ENCODE peak calls at places on chromosomes 1 and 21, in nine cellular contexts. H is left lung; W is HFFc6; Z is SW480; P is activated CD4-positive, alpha-beta T cell treated with anti-CD3 and anti-CD28 coated beads, Interleukin-2, amount 50 U/mL, for 24 hours; X is activated T-helper 1 cell treated with anti-CD3 and anti-CD28 coated beads, Interleukin-12 subunit alpha, Interleukin-12 subunit beta, Interleukin-2, Interleukin-4 antibody, amounts not matched to agents 30 ng/mL and 10 ng/mL and 1 ng/mL, durations not matched to agents 14 hours and 24 hours and 36 hours; G is A549; Q is stimulated activated CD4-positive, alpha-beta T cell treated with anti-CD3 and anti-CD28 coated beads, Interleukin-1b, Interleukin-23, amount 100 ng/mL, for 4 hours; N is mammary epithelial cell. C is an unnamed sample.

GRCh38 chr21:28704746-28705145 is 287.9 kb downstream of the LTN1 start:
- DNase-seq in H (no peak), W (no peak), Z (no peak), P (no peak), X (no peak), G (no peak), Q (no peak), N (no peak), C (no peak)

GRCh38 chr1:26959722-26960624 is at the start of gene KDF1:
- DNase-seq in H (peak; percentile 78), W (no peak), Z (peak; percentile 77), P (peak; percentile 8), X (peak; percentile 6), G (no peak), Q (peak; percentile 22), N (peak; percentile 87), C (no peak)

GRCh38 chr1:232432313-232432712 is 197.6 kb downstream of the SIPA1L2 start:
- DNase-seq in H (no peak), W (no peak), Z (no peak), P (no peak), X (no peak), G (no peak), Q (no peak), N (no peak), C (no peak)

GRCh38 chr1:108512239-108513071 is 47.4 kb upstream of the EEIG2 start:
- DNase-seq in H (no peak), W (peak; percentile 11), Z (peak; percentile 40), P (peak; percentile 16), X (no peak), G (peak; percentile 34), Q (no peak), N (no peak), C (peak; percentile 51)

GRCh38 chr1:239930646-239931262 is 160.9 kb upstream of the FMN2 start:
- DNase-seq in H (no peak), W (peak; percentile 17), Z (no peak), P (no peak), X (no peak), G (no peak), Q (no peak), N (no peak), C (no peak)

GRCh38 chr1:89672489-89673183 is 39.7 kb downstream of the LRRC8C start:
- DNase-seq in H (no peak), W (no peak), Z (no peak), P (no peak), X (no peak), G (peak; percentile 45), Q (no peak), N (no peak), C (peak; percentile 56)

GRCh38 chr1:36836196-36836883 is 198.0 kb downstream of the GRIK3 start:
- DNase-seq in H (no peak), W (no peak), Z (no peak), P (no peak), X (no peak), G (no peak), Q (no peak), N (no peak), C (no peak)

GRCh38 chr1:85756864-85757263 is 48.6 kb upstream of the ZNHIT6 start:
- DNase-seq in H (no peak), W (no peak), Z (no peak), P (no peak), X (no peak), G (no peak), Q (no peak), N (no peak), C (no peak)

GRCh38 chr1:22855668-22856606 is 116.7 kb downstream of the LACTBL1 start:
- DNase-seq in H (no peak), W (no peak), Z (no peak), P (no peak), X (no peak), G (no peak), Q (no peak), N (no peak), C (no peak)

GRCh38 chr1:64212023-64212422 is 8.6 kb downstream of the UBE2U start:
- DNase-seq in H (no peak), W (peak; percentile 80), Z (no peak), P (no peak), X (no peak), G (no peak), Q (no peak), N (peak; percentile 32), C (peak; percentile 66)

GRCh38 chr21:42195378-42196031 is 23.4 kb upstream of the ABCG1 start:
- DNase-seq in H (peak; percentile 84), W (no peak), Z (no peak), P (no peak), X (no peak), G (no peak), Q (no peak), N (no peak), C (peak; percentile 4)

GRCh38 chr1:201666645-201667044 is 127.7 kb downstream of the NAV1 start:
- DNase-seq in H (no peak), W (no peak), Z (no peak), P (no peak), X (no peak), G (no peak), Q (no peak), N (no peak), C (no peak)

GRCh38 chr1:82597620-82598019 is 796.9 kb downstream of the ADGRL2 start:
- DNase-seq in H (no peak), W (no peak), Z (no peak), P (no peak), X (no peak), G (no peak), Q (no peak), N (no peak), C (no peak)

GRCh38 chr1:41322835-41323234 is 38.4 kb upstream of the FOXO6 start:
- DNase-seq in H (no peak), W (peak; percentile 10), Z (peak; percentile 72), P (no peak), X (no peak), G (peak; percentile 55), Q (peak; percentile 22), N (peak; percentile 45), C (peak; percentile 46)

GRCh38 chr21:39188521-39189139 is 5.4 kb upstream of the PSMG1 start:
- DNase-seq in H (no peak), W (no peak), Z (no peak), P (no peak), X (no peak), G (no peak), Q (no peak), N (no peak), C (no peak)

GRCh38 chr21:37636152-37636860 is 269.7 kb downstream of the DYRK1A start:
- DNase-seq in H (no peak), W (peak; percentile 82), Z (no peak), P (no peak), X (no peak), G (peak; percentile 68), Q (no peak), N (peak; percentile 80), C (peak; percentile 96)

GRCh38 chr1:171913385-171913784 is 72.1 kb downstream of the DNM3 start:
- DNase-seq in H (no peak), W (no peak), Z (peak; percentile 32), P (no peak), X (no peak), G (peak; percentile 87), Q (no peak), N (peak; percentile 70), C (peak; percentile 9)

GRCh38 chr1:58597991-58598390 is 20.9 kb upstream of the TACSTD2 start:
- DNase-seq in H (no peak), W (no peak), Z (no peak), P (no peak), X (no peak), G (no peak), Q (no peak), N (no peak), C (no peak)

GRCh38 chr1:9248341-9249262 is 14.0 kb downstream of the H6PD start:
- DNase-seq in H (no peak), W (no peak), Z (no peak), P (no peak), X (no peak), G (no peak), Q (no peak), N (no peak), C (no peak)

GRCh38 chr1:45945426-45945825 is 142.0 kb downstream of the MAST2 start:
- DNase-seq in H (no peak), W (peak; percentile 28), Z (no peak), P (no peak), X (no peak), G (no peak), Q (no peak), N (peak; percentile 2), C (peak; percentile 77)

GRCh38 chr1:97999320-97999719 is 78.5 kb upstream of the DPYD start:
- DNase-seq in H (no peak), W (peak; percentile 89), Z (no peak), P (no peak), X (no peak), G (peak; percentile 57), Q (no peak), N (peak; percentile 41), C (peak; percentile 92)

GRCh38 chr1:35642472-35642955 is 1.2 kb upstream of the PSMB2 start:
- DNase-seq in H (no peak), W (peak; percentile 35), Z (no peak), P (no peak), X (no peak), G (peak; percentile 47), Q (peak; percentile 3), N (no peak), C (no peak)

GRCh38 chr1:236522937-236523703 is 662 bp upstream of the LGALS8 start:
- DNase-seq in H (peak; percentile 41), W (no peak), Z (peak; percentile 59), P (no peak), X (no peak), G (peak; percentile 13), Q (no peak), N (peak; percentile 35), C (no peak)

GRCh38 chr1:41353744-41354143 is 7.5 kb upstream of the FOXO6 start:
- DNase-seq in H (no peak), W (peak; percentile 21), Z (peak; percentile 88), P (no peak), X (no peak), G (no peak), Q (no peak), N (peak; percentile 74), C (peak; percentile 47)

GRCh38 chr21:33894736-33895288 is 20.8 kb downstream of the ATP5PO start:
- DNase-seq in H (peak; percentile 74), W (peak; percentile 83), Z (peak; percentile 68), P (peak; percentile 58), X (peak; percentile 35), G (peak; percentile 77), Q (peak; percentile 61), N (peak; percentile 63), C (peak; percentile 89)

GRCh38 chr1:230643887-230644286 is 1.6 kb downstream of the COG2 start:
- DNase-seq in H (no peak), W (peak; percentile 43), Z (no peak), P (no peak), X (no peak), G (peak; percentile 10), Q (no peak), N (no peak), C (peak; percentile 66)

GRCh38 chr1:182446033-182446669 is 3.8 kb upstream of the RGSL1 start:
- DNase-seq in H (no peak), W (peak; percentile 43), Z (peak; percentile 75), P (peak; percentile 7), X (no peak), G (peak; percentile 53), Q (no peak), N (peak; percentile 31), C (peak; percentile 51)

GRCh38 chr1:64536836-64537490 is 67.0 kb downstream of the CACHD1 start:
- DNase-seq in H (peak; percentile 46), W (no peak), Z (no peak), P (no peak), X (no peak), G (no peak), Q (no peak), N (no peak), C (no peak)

GRCh38 chr1:30452170-30452569 is 271.2 kb downstream of the MATN1 start:
- DNase-seq in H (no peak), W (no peak), Z (no peak), P (no peak), X (no peak), G (no peak), Q (no peak), N (no peak), C (no peak)

GRCh38 chr1:162633327-162633762 is 1.1 kb downstream of the DDR2 start:
- DNase-seq in H (no peak), W (peak; percentile 44), Z (no peak), P (no peak), X (no peak), G (no peak), Q (no peak), N (no peak), C (peak; percentile 81)

GRCh38 chr1:227622739-227623475 is 59.6 kb downstream of the ZNF678 start:
- DNase-seq in H (no peak), W (no peak), Z (no peak), P (no peak), X (no peak), G (no peak), Q (no peak), N (no peak), C (no peak)

C was measured in EH.